ENCODE peak calls at places on chromosomes 7 and 10, in five cellular contexts. One of them, this sample, is unnamed.

GRCh38 chr10:71266147-71266917 is 52.7 kb upstream of the SLC29A3 start:
- DNase-seq in H1: no peak
- DNase-seq in HepG2: peak; percentile 18
- DNase-seq in K562: peak; percentile 48
- DNase-seq in GM12878: no peak
- DNase-seq in this sample: peak; percentile 78

GRCh38 chr7:156558198-156558597 is 82.4 kb upstream of the RNF32 start:
- DNase-seq in K562: no peak
- DNase-seq in HepG2: no peak
- DNase-seq in GM12878: no peak
- DNase-seq in H1: no peak
- DNase-seq in this sample: no peak

GRCh38 chr7:2171855-2172254 is 60.9 kb downstream of the MAD1L1 start:
- DNase-seq in HepG2: no peak
- DNase-seq in K562: no peak
- DNase-seq in H1: no peak
- DNase-seq in GM12878: no peak
- DNase-seq in this sample: no peak

GRCh38 chr7:101631224-101631714 is 2.2 kb upstream of the MYL10 start:
- DNase-seq in HepG2: no peak
- DNase-seq in K562: no peak
- DNase-seq in GM12878: no peak
- DNase-seq in H1: no peak
- DNase-seq in this sample: no peak

GRCh38 chr10:107616463-107617131 is 452.1 kb upstream of the SORCS1 start:
- DNase-seq in H1: no peak
- DNase-seq in K562: no peak
- DNase-seq in HepG2: no peak
- DNase-seq in GM12878: no peak
- DNase-seq in this sample: no peak

GRCh38 chr7:12984117-12984516 is 296.7 kb downstream of the ARL4A start:
- DNase-seq in GM12878: no peak
- DNase-seq in HepG2: no peak
- DNase-seq in K562: no peak
- DNase-seq in H1: no peak
- DNase-seq in this sample: no peak

GRCh38 chr7:137961200-137962177 is 40.4 kb downstream of the CREB3L2 start:
- DNase-seq in H1: no peak
- DNase-seq in GM12878: no peak
- DNase-seq in HepG2: no peak
- DNase-seq in K562: peak; percentile 62
- DNase-seq in this sample: no peak

GRCh38 chr10:127905623-127906261 is 1.2 kb upstream of the PTPRE start:
- DNase-seq in HepG2: no peak
- DNase-seq in H1: no peak
- DNase-seq in K562: no peak
- DNase-seq in GM12878: no peak
- DNase-seq in this sample: no peak

GRCh38 chr10:99672884-99673283 is 13.6 kb downstream of the ENTPD7 start:
- DNase-seq in GM12878: no peak
- DNase-seq in HepG2: no peak
- DNase-seq in H1: no peak
- DNase-seq in K562: no peak
- DNase-seq in this sample: no peak

GRCh38 chr10:48554668-48555067 is 50.2 kb downstream of the ARHGAP22 start:
- DNase-seq in K562: no peak
- DNase-seq in GM12878: no peak
- DNase-seq in HepG2: no peak
- DNase-seq in H1: no peak
- DNase-seq in this sample: no peak

GRCh38 chr10:48555310-48556042 is 49.4 kb downstream of the ARHGAP22 start:
- DNase-seq in GM12878: no peak
- DNase-seq in K562: no peak
- DNase-seq in HepG2: no peak
- DNase-seq in H1: peak; percentile 42
- DNase-seq in this sample: no peak

GRCh38 chr10:48556065-48556464 is 48.8 kb downstream of the ARHGAP22 start:
- DNase-seq in GM12878: no peak
- DNase-seq in K562: no peak
- DNase-seq in H1: no peak
- DNase-seq in HepG2: no peak
- DNase-seq in this sample: no peak

GRCh38 chr10:48556713-48557112 is 48.2 kb downstream of the ARHGAP22 start:
- DNase-seq in HepG2: no peak
- DNase-seq in H1: no peak
- DNase-seq in GM12878: no peak
- DNase-seq in K562: no peak
- DNase-seq in this sample: no peak

GRCh38 chr10:48557511-48558123 is 47.3 kb downstream of the ARHGAP22 start:
- DNase-seq in H1: no peak
- DNase-seq in GM12878: no peak
- DNase-seq in K562: no peak
- DNase-seq in HepG2: no peak
- DNase-seq in this sample: no peak
- TF ChIP-seq JUND in H1: no peak
- TF ChIP-seq JUND in GM12878: no peak
- TF ChIP-seq JUND in K562: no peak
- TF ChIP-seq JUND in HepG2: no peak
- TF ChIP-seq JUND in this sample: no peak

GRCh38 chr7:66145404-66145843 is 30.8 kb downstream of the CRCP start:
- DNase-seq in GM12878: no peak
- DNase-seq in H1: no peak
- DNase-seq in K562: no peak
- DNase-seq in HepG2: no peak
- DNase-seq in this sample: no peak

GRCh38 chr7:66140924-66141323 is 26.3 kb downstream of the CRCP start:
- DNase-seq in K562: no peak
- DNase-seq in HepG2: no peak
- DNase-seq in H1: no peak
- DNase-seq in GM12878: no peak
- DNase-seq in this sample: peak; percentile 35

GRCh38 chr7:66143876-66144332 is 29.3 kb downstream of the CRCP start:
- DNase-seq in GM12878: no peak
- DNase-seq in HepG2: peak; percentile 74
- DNase-seq in H1: no peak
- DNase-seq in K562: no peak
- DNase-seq in this sample: no peak

GRCh38 chr7:66142334-66142733 is 27.7 kb downstream of the CRCP start:
- DNase-seq in GM12878: no peak
- DNase-seq in H1: no peak
- DNase-seq in K562: no peak
- DNase-seq in HepG2: peak; percentile 89
- DNase-seq in this sample: no peak

DNA sequence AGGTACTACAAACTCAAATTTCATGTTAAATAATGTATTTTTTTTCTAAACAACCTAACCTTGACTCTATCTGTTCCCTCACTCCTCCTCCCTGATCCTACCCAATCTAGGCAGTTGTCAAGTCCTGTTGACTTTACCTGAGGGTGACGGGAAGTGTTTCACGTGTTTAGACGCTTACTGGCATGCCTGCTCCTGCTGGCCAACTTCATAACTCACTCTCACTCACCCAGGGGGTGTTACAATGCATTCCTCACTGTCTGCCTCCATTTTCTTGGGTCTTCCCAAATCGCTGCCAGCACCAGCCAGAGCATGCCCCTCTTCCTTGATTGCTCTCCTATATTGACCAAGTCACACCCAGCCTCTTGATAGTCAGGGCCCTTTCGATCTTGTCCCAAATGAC is 28.3 kb downstream of the CRCP start:
- DNase-seq in K562: no peak
- DNase-seq in GM12878: no peak
- DNase-seq in H1: no peak
- DNase-seq in HepG2: peak; percentile 61
- DNase-seq in this sample: no peak
- TF ChIP-seq JUND in K562: no peak
- TF ChIP-seq JUND in GM12878: no peak
- TF ChIP-seq JUND in H1: no peak
- TF ChIP-seq JUND in HepG2: no peak
- TF ChIP-seq JUND in this sample: no peak

GRCh38 chr7:69166979-69167516 is 431.2 kb upstream of the AUTS2 start:
- DNase-seq in HepG2: no peak
- DNase-seq in GM12878: no peak
- DNase-seq in H1: peak; percentile 46
- DNase-seq in K562: no peak
- DNase-seq in this sample: no peak
- TF ChIP-seq JUND in HepG2: no peak
- TF ChIP-seq JUND in GM12878: no peak
- TF ChIP-seq JUND in H1: no peak
- TF ChIP-seq JUND in K562: no peak
- TF ChIP-seq JUND in this sample: no peak

DNA sequence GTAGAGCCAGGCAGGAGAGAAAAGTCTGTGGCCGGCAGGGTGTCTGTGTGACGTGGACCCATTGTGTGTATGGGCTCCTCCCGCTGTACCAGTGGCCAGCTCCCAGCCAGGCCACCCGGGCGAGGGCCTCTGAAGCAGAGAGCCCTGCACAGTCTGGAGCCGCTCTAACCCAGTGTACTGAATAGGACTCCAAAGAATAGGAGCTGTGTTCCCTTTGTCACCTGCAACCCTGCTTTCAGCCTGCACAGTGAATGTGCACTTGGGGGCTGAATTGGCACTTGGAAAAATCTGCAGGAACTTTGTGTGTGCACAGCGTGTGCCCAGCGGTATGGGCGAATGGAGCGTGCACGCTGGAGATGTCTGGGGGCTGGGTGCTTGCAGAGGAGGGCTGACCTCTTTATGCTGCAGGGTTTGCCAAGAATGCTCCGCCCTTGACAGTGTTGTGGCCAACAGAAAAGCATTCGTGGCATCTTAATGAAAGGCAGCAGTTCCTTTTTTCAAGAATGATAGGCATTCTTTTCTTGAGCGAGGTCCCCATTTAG is 216.2 kb downstream of the AUTS2 start:
- DNase-seq in K562: no peak
- DNase-seq in H1: no peak
- DNase-seq in HepG2: no peak
- DNase-seq in GM12878: no peak
- DNase-seq in this sample: no peak
- TF ChIP-seq JUND in K562: no peak
- TF ChIP-seq JUND in H1: no peak
- TF ChIP-seq JUND in HepG2: no peak
- TF ChIP-seq JUND in GM12878: no peak
- TF ChIP-seq JUND in this sample: no peak

DNA sequence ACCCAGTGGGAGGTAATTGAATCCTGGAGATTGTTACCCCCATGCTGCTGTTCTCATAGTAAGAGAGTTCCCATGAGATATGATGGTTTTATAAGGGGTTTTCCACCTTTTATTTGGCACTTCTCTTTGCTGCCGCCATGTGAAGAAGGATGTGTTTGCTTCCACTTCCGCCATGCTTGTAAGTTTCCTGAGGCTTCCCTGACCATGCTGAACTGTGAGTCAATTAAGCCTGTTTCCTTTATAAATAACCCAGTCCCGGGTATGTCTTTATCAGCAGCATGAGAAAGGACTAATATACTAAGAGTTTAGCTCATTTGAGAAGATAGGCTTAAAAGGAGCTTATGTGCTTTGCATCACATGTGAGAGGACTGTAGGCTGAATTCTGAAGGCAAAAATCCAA is 29.3 kb downstream of the TMEM248 start:
- DNase-seq in HepG2: no peak
- DNase-seq in H1: no peak
- DNase-seq in GM12878: no peak
- DNase-seq in K562: no peak
- DNase-seq in this sample: no peak
- TF ChIP-seq JUND in HepG2: no peak
- TF ChIP-seq JUND in H1: no peak
- TF ChIP-seq JUND in GM12878: no peak
- TF ChIP-seq JUND in K562: no peak
- TF ChIP-seq JUND in this sample: no peak

GRCh38 chr7:139011373-139011772 is 24.5 kb downstream of the ZC3HAV1L start:
- DNase-seq in GM12878: no peak
- DNase-seq in HepG2: no peak
- DNase-seq in K562: no peak
- DNase-seq in H1: peak; percentile 23
- DNase-seq in this sample: no peak
- TF ChIP-seq JUND in GM12878: no peak
- TF ChIP-seq JUND in HepG2: no peak
- TF ChIP-seq JUND in K562: no peak
- TF ChIP-seq JUND in H1: no peak
- TF ChIP-seq JUND in this sample: no peak

GRCh38 chr7:126574276-126574675 is 678.5 kb downstream of the GRM8 start:
- DNase-seq in GM12878: no peak
- DNase-seq in K562: no peak
- DNase-seq in HepG2: no peak
- DNase-seq in H1: no peak
- DNase-seq in this sample: no peak
- TF ChIP-seq JUND in GM12878: no peak
- TF ChIP-seq JUND in K562: no peak
- TF ChIP-seq JUND in HepG2: no peak
- TF ChIP-seq JUND in H1: no peak
- TF ChIP-seq JUND in this sample: no peak

DNA sequence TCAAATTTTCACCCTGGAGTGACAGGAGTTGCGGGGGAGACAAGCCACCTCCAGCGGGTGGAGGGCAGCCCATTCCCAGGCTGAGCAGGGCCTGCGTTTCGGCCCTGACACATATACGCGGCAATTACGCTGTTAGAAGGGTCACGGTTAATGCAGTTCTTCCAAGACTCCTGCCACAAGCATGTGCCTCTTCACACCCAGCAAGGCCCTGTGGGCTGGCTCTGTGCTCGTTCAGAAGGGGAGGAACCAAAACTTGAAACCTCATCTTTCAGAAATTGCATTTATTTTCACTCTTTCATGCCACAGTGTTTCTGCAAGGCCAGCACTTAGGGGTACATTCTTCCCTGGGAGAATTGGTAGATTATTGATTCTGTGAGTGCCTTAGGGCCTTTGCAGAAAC is 24.7 kb downstream of the LRMDA start:
- DNase-seq in K562: no peak
- DNase-seq in HepG2: no peak
- DNase-seq in H1: no peak
- DNase-seq in GM12878: no peak
- DNase-seq in this sample: no peak
- TF ChIP-seq JUND in K562: no peak
- TF ChIP-seq JUND in HepG2: no peak
- TF ChIP-seq JUND in H1: no peak
- TF ChIP-seq JUND in GM12878: no peak
- TF ChIP-seq JUND in this sample: no peak

GRCh38 chr7:123024989-123025758 is 29.7 kb upstream of the TAS2R16 start:
- DNase-seq in GM12878: no peak
- DNase-seq in K562: no peak
- DNase-seq in HepG2: no peak
- DNase-seq in H1: no peak
- DNase-seq in this sample: no peak
- TF ChIP-seq JUND in GM12878: no peak
- TF ChIP-seq JUND in K562: no peak
- TF ChIP-seq JUND in HepG2: no peak
- TF ChIP-seq JUND in H1: no peak
- TF ChIP-seq JUND in this sample: no peak

GRCh38 chr10:49629286-49629915 is 15.6 kb downstream of the CHAT start:
- DNase-seq in HepG2: no peak
- DNase-seq in K562: no peak
- DNase-seq in H1: no peak
- DNase-seq in GM12878: no peak
- DNase-seq in this sample: no peak

GRCh38 chr10:49634053-49634660 is 20.3 kb downstream of the CHAT start:
- DNase-seq in K562: no peak
- DNase-seq in GM12878: no peak
- DNase-seq in H1: no peak
- DNase-seq in HepG2: no peak
- DNase-seq in this sample: no peak

GRCh38 chr10:49632406-49633317 is 18.8 kb downstream of the CHAT start:
- DNase-seq in HepG2: no peak
- DNase-seq in K562: no peak
- DNase-seq in GM12878: no peak
- DNase-seq in H1: no peak
- DNase-seq in this sample: no peak

GRCh38 chr10:49631975-49632374 is 18.1 kb downstream of the CHAT start:
- DNase-seq in K562: no peak
- DNase-seq in GM12878: no peak
- DNase-seq in HepG2: no peak
- DNase-seq in H1: no peak
- DNase-seq in this sample: no peak

GRCh38 chr10:49633327-49634045 is 19.6 kb downstream of the CHAT start:
- DNase-seq in HepG2: no peak
- DNase-seq in K562: no peak
- DNase-seq in H1: no peak
- DNase-seq in GM12878: no peak
- DNase-seq in this sample: no peak
- TF ChIP-seq JUND in HepG2: no peak
- TF ChIP-seq JUND in K562: no peak
- TF ChIP-seq JUND in H1: no peak
- TF ChIP-seq JUND in GM12878: no peak
- TF ChIP-seq JUND in this sample: no peak